ENCODE peak calls at places on chromosomes 3 and 15, in five cellular contexts. E, B, W, V and J are unnamed samples.

GRCh38 chr15:25985179-25985578 is 122.1 kb upstream of the ATP10A start:
- DNase-seq in V (no peak), W (no peak), B (no peak), E (no peak), J (no peak)

GRCh38 chr3:25664066-25664809 is 469 bp downstream of the TOP2B start:
- DNase-seq in W (peak), V (peak), B (peak), E (peak), J (peak)

GRCh38 chr3:77042892-77043291 is 3.0 kb downstream of the ROBO2 start:
- DNase-seq in B (no peak), E (no peak), W (no peak), V (no peak), J (no peak)

GRCh38 chr15:93566777-93567176 is 477.8 kb upstream of the RGMA start:
- DNase-seq in B (no peak), V (no peak), W (no peak), E (no peak), J (no peak)

GRCh38 chr3:196440041-196440537 is 7.9 kb upstream of the UBXN7 start:
- DNase-seq in W (no peak), V (no peak), B (no peak), E (no peak), J (peak)

GRCh38 chr3:108124337-108125150 is 33.7 kb upstream of the CD47 start:
- DNase-seq in B (peak), E (no peak), V (no peak), W (peak), J (no peak)

GRCh38 chr3:108190346-108190745 is 31.9 kb downstream of the IFT57 start:
- DNase-seq in W (no peak), E (no peak), B (no peak), V (no peak), J (no peak)

GRCh38 chr15:101684384-101684783 is 32.2 kb upstream of the TM2D3 start:
- DNase-seq in W (no peak), V (no peak), E (peak), B (no peak), J (peak)

GRCh38 chr3:122146466-122146865 is 37.0 kb upstream of the CASR start:
- DNase-seq in W (no peak), B (no peak), V (no peak), E (no peak), J (no peak)

GRCh38 chr15:40282144-40282869 is 557 bp downstream of the ANKRD63 start:
- DNase-seq in V (no peak), W (peak), E (peak), B (peak), J (peak)

GRCh38 chr3:139309880-139310279 is 33.9 kb upstream of the MRPS22 start:
- DNase-seq in B (no peak), V (no peak), E (no peak), W (no peak), J (peak)

GRCh38 chr3:52078781-52079560 is 22.6 kb upstream of the DUSP7 start:
- DNase-seq in V (no peak), E (no peak), B (no peak), W (no peak), J (no peak)

GRCh38 chr15:77621847-77622211 is 10.9 kb downstream of the LINGO1 start:
- DNase-seq in V (no peak), W (no peak), B (no peak), E (no peak), J (no peak)

GRCh38 chr3:51941447-51941797 is 282 bp downstream of the RRP9 start:
- DNase-seq in E (no peak), V (no peak), B (no peak), W (no peak), J (no peak)

GRCh38 chr3:151228291-151229125 is 25.5 kb upstream of the GPR171 start:
- DNase-seq in E (peak), B (no peak), W (no peak), V (no peak), J (peak)

GRCh38 chr3:33269385-33269784 is 7.9 kb upstream of the FBXL2 start:
- DNase-seq in E (no peak), V (no peak), B (no peak), W (no peak), J (no peak)

GRCh38 chr15:46857103-46857502 is 860.2 kb upstream of the SEMA6D start:
- DNase-seq in V (no peak), W (no peak), B (no peak), E (no peak), J (no peak)